ENCODE peak calls at places on chromosomes 16 and 17, in seven cellular contexts. One of them, this sample, is unnamed.

GRCh38 chr17:83125515-83126274 is 46.3 kb downstream of the METRNL start:
- DNase-seq in dorsolateral prefrontal cortex: no peak
- DNase-seq in cardiac fibroblast: no peak
- DNase-seq in ovary: peak
- DNase-seq in AG09309: peak
- DNase-seq in IMR-90: no peak
- DNase-seq in stomach: no peak
- DNase-seq in this sample: no peak

GRCh38 chr16:13463619-13464018 is 456.3 kb upstream of the ERCC4 start:
- DNase-seq in IMR-90: no peak
- DNase-seq in cardiac fibroblast: no peak
- DNase-seq in stomach: no peak
- DNase-seq in ovary: no peak
- DNase-seq in AG09309: no peak
- DNase-seq in dorsolateral prefrontal cortex: no peak
- DNase-seq in this sample: no peak

GRCh38 chr16:57299009-57299718 is 14.7 kb upstream of the PLLP start:
- DNase-seq in AG09309: no peak
- DNase-seq in ovary: peak
- DNase-seq in cardiac fibroblast: peak
- DNase-seq in stomach: peak
- DNase-seq in IMR-90: no peak
- DNase-seq in dorsolateral prefrontal cortex: no peak
- DNase-seq in this sample: no peak

GRCh38 chr17:41806685-41807445 is 4.9 kb downstream of the P3H4 start:
- DNase-seq in stomach: no peak
- DNase-seq in ovary: no peak
- DNase-seq in dorsolateral prefrontal cortex: no peak
- DNase-seq in AG09309: no peak
- DNase-seq in IMR-90: no peak
- DNase-seq in cardiac fibroblast: no peak
- DNase-seq in this sample: no peak

GRCh38 chr16:72858611-72859493 is 189.1 kb downstream of the ZFHX3 start:
- DNase-seq in stomach: no peak
- DNase-seq in dorsolateral prefrontal cortex: no peak
- DNase-seq in ovary: no peak
- DNase-seq in IMR-90: peak
- DNase-seq in cardiac fibroblast: peak
- DNase-seq in AG09309: no peak
- DNase-seq in this sample: no peak

GRCh38 chr17:44439168-44439567 is 49.7 kb upstream of the ITGA2B start:
- DNase-seq in IMR-90: no peak
- DNase-seq in AG09309: no peak
- DNase-seq in cardiac fibroblast: no peak
- DNase-seq in stomach: no peak
- DNase-seq in dorsolateral prefrontal cortex: no peak
- DNase-seq in ovary: no peak
- DNase-seq in this sample: no peak

GRCh38 chr16:84518804-84519341 is 14.4 kb upstream of the MEAK7 start:
- DNase-seq in AG09309: no peak
- DNase-seq in ovary: no peak
- DNase-seq in dorsolateral prefrontal cortex: no peak
- DNase-seq in IMR-90: no peak
- DNase-seq in stomach: no peak
- DNase-seq in cardiac fibroblast: no peak
- DNase-seq in this sample: no peak

GRCh38 chr17:60102632-60103047 is 23.9 kb upstream of the HEATR6 start:
- DNase-seq in ovary: no peak
- DNase-seq in cardiac fibroblast: peak
- DNase-seq in IMR-90: peak
- DNase-seq in stomach: no peak
- DNase-seq in dorsolateral prefrontal cortex: no peak
- DNase-seq in AG09309: no peak
- DNase-seq in this sample: no peak

GRCh38 chr17:39164675-39165143 is 1.3 kb downstream of the ARL5C start:
- DNase-seq in cardiac fibroblast: peak
- DNase-seq in ovary: peak
- DNase-seq in AG09309: peak
- DNase-seq in stomach: peak
- DNase-seq in dorsolateral prefrontal cortex: peak
- DNase-seq in IMR-90: peak
- DNase-seq in this sample: peak

GRCh38 chr17:15651001-15651582 is 31.6 kb upstream of the FBXW10B start:
- DNase-seq in dorsolateral prefrontal cortex: no peak
- DNase-seq in ovary: peak
- DNase-seq in cardiac fibroblast: no peak
- DNase-seq in AG09309: no peak
- DNase-seq in IMR-90: no peak
- DNase-seq in stomach: no peak
- DNase-seq in this sample: no peak

GRCh38 chr17:17937450-17937849 is 34.8 kb downstream of the TOM1L2 start:
- DNase-seq in ovary: no peak
- DNase-seq in cardiac fibroblast: no peak
- DNase-seq in IMR-90: peak
- DNase-seq in AG09309: no peak
- DNase-seq in stomach: no peak
- DNase-seq in dorsolateral prefrontal cortex: no peak
- DNase-seq in this sample: no peak

GRCh38 chr16:2842340-2843000 is 12.4 kb downstream of the ZG16B start:
- DNase-seq in ovary: peak
- DNase-seq in AG09309: no peak
- DNase-seq in cardiac fibroblast: peak
- DNase-seq in IMR-90: no peak
- DNase-seq in dorsolateral prefrontal cortex: no peak
- DNase-seq in stomach: peak
- DNase-seq in this sample: peak

GRCh38 chr17:1031711-1032110 is 34.8 kb downstream of the TIMM22 start:
- DNase-seq in AG09309: no peak
- DNase-seq in dorsolateral prefrontal cortex: no peak
- DNase-seq in ovary: peak
- DNase-seq in stomach: no peak
- DNase-seq in IMR-90: no peak
- DNase-seq in cardiac fibroblast: peak
- DNase-seq in this sample: no peak

GRCh38 chr17:7888184-7888920 is at the start of gene CHD3:
- DNase-seq in AG09309: no peak
- DNase-seq in ovary: peak
- DNase-seq in dorsolateral prefrontal cortex: no peak
- DNase-seq in cardiac fibroblast: peak
- DNase-seq in stomach: peak
- DNase-seq in IMR-90: peak
- DNase-seq in this sample: no peak

GRCh38 chr17:36149296-36149820 is 27.1 kb downstream of the TBC1D3B start:
- DNase-seq in cardiac fibroblast: peak
- DNase-seq in ovary: peak
- DNase-seq in stomach: no peak
- DNase-seq in dorsolateral prefrontal cortex: no peak
- DNase-seq in IMR-90: peak
- DNase-seq in AG09309: peak
- DNase-seq in this sample: no peak

GRCh38 chr17:27239046-27239445 is 54.9 kb upstream of the WSB1 start:
- DNase-seq in ovary: no peak
- DNase-seq in cardiac fibroblast: no peak
- DNase-seq in stomach: no peak
- DNase-seq in AG09309: no peak
- DNase-seq in IMR-90: no peak
- DNase-seq in dorsolateral prefrontal cortex: no peak
- DNase-seq in this sample: peak

GRCh38 chr16:77657016-77657415 is 65.3 kb upstream of the NUDT7 start:
- DNase-seq in stomach: no peak
- DNase-seq in AG09309: peak
- DNase-seq in ovary: no peak
- DNase-seq in dorsolateral prefrontal cortex: no peak
- DNase-seq in cardiac fibroblast: peak
- DNase-seq in IMR-90: peak
- DNase-seq in this sample: no peak
- TF ChIP-seq CTCF in stomach: no peak
- TF ChIP-seq CTCF in AG09309: no peak
- TF ChIP-seq CTCF in ovary: no peak
- TF ChIP-seq CTCF in dorsolateral prefrontal cortex: no peak
- TF ChIP-seq CTCF in cardiac fibroblast: peak
- TF ChIP-seq CTCF in IMR-90: no peak
- TF ChIP-seq CTCF in this sample: no peak

GRCh38 chr17:75941442-75941819 is 589 bp upstream of the FBF1 start:
- DNase-seq in IMR-90: no peak
- DNase-seq in AG09309: no peak
- DNase-seq in ovary: no peak
- DNase-seq in stomach: no peak
- DNase-seq in cardiac fibroblast: no peak
- DNase-seq in dorsolateral prefrontal cortex: no peak
- DNase-seq in this sample: no peak
- H3K4me3 ChIP-seq in IMR-90: peak
- H3K4me3 ChIP-seq in AG09309: peak
- H3K4me3 ChIP-seq in ovary: peak
- H3K4me3 ChIP-seq in stomach: peak
- H3K4me3 ChIP-seq in cardiac fibroblast: peak
- H3K4me3 ChIP-seq in dorsolateral prefrontal cortex: peak
- H3K4me3 ChIP-seq in this sample: peak

DNA sequence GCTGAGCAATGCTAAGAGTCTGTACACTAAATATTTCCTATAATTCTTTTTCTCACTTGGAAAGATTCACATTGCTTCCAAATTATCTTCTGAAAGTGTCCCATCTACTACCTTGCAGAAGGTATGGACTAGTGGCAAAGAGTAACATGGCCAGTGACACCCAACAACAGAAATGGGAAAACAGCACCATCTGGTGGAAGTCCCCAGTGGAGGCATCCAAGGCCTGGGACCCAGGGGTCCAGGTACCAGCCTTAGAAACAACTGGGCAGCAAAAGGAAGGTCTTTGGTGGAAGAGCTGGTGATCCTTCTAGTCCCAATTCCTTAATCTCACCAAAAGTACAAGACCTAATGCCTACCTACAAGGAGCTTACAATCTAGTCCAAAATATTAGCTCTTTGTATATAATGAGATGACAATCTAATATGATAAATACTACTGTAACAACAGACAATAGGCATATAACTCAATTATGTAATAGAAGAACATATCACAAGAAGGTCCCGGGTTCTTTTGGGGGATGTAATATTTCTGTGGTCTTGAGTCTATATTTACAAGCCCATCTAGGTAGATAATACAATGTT is 55.3 kb downstream of the SKAP1 start:
- DNase-seq in ovary: no peak
- DNase-seq in IMR-90: no peak
- DNase-seq in dorsolateral prefrontal cortex: no peak
- DNase-seq in cardiac fibroblast: no peak
- DNase-seq in stomach: peak
- DNase-seq in AG09309: no peak
- DNase-seq in this sample: peak
- TF ChIP-seq CTCF in ovary: no peak
- TF ChIP-seq CTCF in IMR-90: peak
- TF ChIP-seq CTCF in dorsolateral prefrontal cortex: peak
- TF ChIP-seq CTCF in cardiac fibroblast: peak
- TF ChIP-seq CTCF in stomach: peak
- TF ChIP-seq CTCF in AG09309: peak
- TF ChIP-seq CTCF in this sample: peak

DNA sequence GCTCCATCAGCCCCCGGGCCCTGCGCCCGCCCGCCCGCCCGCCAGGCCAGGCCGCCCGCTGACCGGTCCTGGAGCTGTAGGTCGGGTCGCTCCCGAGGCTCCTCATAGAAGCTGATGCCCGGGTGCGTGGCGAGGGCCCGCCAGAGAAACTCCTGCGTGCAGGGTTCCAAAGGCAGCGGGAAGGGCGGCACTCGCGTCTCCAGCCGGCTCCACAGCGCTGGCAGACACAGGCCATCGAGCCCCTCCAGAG is 181 bp downstream of the GTF3C1 start:
- DNase-seq in AG09309: no peak
- DNase-seq in stomach: no peak
- DNase-seq in cardiac fibroblast: no peak
- DNase-seq in IMR-90: no peak
- DNase-seq in dorsolateral prefrontal cortex: no peak
- DNase-seq in ovary: no peak
- DNase-seq in this sample: no peak
- H3K4me3 ChIP-seq in AG09309: peak
- H3K4me3 ChIP-seq in stomach: peak
- H3K4me3 ChIP-seq in cardiac fibroblast: peak
- H3K4me3 ChIP-seq in IMR-90: peak
- H3K4me3 ChIP-seq in dorsolateral prefrontal cortex: peak
- H3K4me3 ChIP-seq in ovary: peak
- H3K4me3 ChIP-seq in this sample: peak

GRCh38 chr17:77045441-77046041 is 95.2 kb upstream of the SEC14L1 start:
- DNase-seq in AG09309: peak
- DNase-seq in ovary: no peak
- DNase-seq in dorsolateral prefrontal cortex: no peak
- DNase-seq in cardiac fibroblast: no peak
- DNase-seq in stomach: no peak
- DNase-seq in IMR-90: peak
- DNase-seq in this sample: no peak

GRCh38 chr17:77054926-77055325 is 85.8 kb upstream of the SEC14L1 start:
- DNase-seq in stomach: no peak
- DNase-seq in AG09309: no peak
- DNase-seq in cardiac fibroblast: no peak
- DNase-seq in ovary: no peak
- DNase-seq in dorsolateral prefrontal cortex: no peak
- DNase-seq in IMR-90: no peak
- DNase-seq in this sample: no peak

GRCh38 chr17:77049440-77049839 is 91.3 kb upstream of the SEC14L1 start:
- DNase-seq in dorsolateral prefrontal cortex: no peak
- DNase-seq in IMR-90: no peak
- DNase-seq in AG09309: no peak
- DNase-seq in stomach: no peak
- DNase-seq in cardiac fibroblast: no peak
- DNase-seq in ovary: no peak
- DNase-seq in this sample: no peak
- TF ChIP-seq CTCF in dorsolateral prefrontal cortex: no peak
- TF ChIP-seq CTCF in IMR-90: no peak
- TF ChIP-seq CTCF in AG09309: no peak
- TF ChIP-seq CTCF in stomach: no peak
- TF ChIP-seq CTCF in cardiac fibroblast: no peak
- TF ChIP-seq CTCF in ovary: no peak
- TF ChIP-seq CTCF in this sample: no peak

DNA sequence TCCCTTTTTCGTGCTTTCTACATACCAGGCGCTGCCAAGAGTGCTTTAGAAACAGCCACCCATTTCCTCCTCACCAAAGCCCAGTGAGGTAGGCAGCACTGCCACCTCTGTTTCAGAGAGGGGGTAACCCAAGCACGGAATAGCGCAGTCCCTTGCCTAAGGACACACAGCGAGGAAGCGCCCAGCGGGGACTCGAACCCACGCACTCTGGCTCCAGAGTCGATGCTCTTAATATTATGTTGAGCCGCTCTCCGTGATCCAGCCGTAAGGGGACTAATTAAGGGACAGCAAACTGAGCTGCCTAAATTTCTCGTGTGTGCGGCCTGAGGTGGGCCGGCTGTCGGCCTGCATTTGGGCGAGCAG is 490 bp downstream of the CES1 start:
- DNase-seq in cardiac fibroblast: no peak
- DNase-seq in ovary: no peak
- DNase-seq in stomach: no peak
- DNase-seq in AG09309: no peak
- DNase-seq in dorsolateral prefrontal cortex: no peak
- DNase-seq in IMR-90: no peak
- DNase-seq in this sample: no peak
- H3K4me3 ChIP-seq in cardiac fibroblast: no peak
- H3K4me3 ChIP-seq in ovary: no peak
- H3K4me3 ChIP-seq in stomach: no peak
- H3K4me3 ChIP-seq in AG09309: no peak
- H3K4me3 ChIP-seq in dorsolateral prefrontal cortex: no peak
- H3K4me3 ChIP-seq in IMR-90: no peak
- H3K4me3 ChIP-seq in this sample: no peak

This sample was measured in GM12864.